ENCODE peak calls at places on chromosomes 7 and 10, in four cellular contexts. Z is fibroblast of lung; J is left lung; D is CD8-positive, alpha-beta T cell. S is an unnamed sample.
A peak's percentile ranks its signal among the peaks of the same experiment; 100 is the strongest.

GRCh38 chr7:44634187-44634838 is 27.9 kb downstream of the OGDH start:
- DNase-seq in Z (peak; percentile 26), J (no peak), D (no peak), S (no peak)

GRCh38 chr10:69953851-69954250 is 98.8 kb upstream of the MACROH2A2 start:
- DNase-seq in Z (no peak), J (no peak), D (no peak), S (no peak)

GRCh38 chr7:78746261-78746660 is 707.2 kb downstream of the MAGI2 start:
- DNase-seq in Z (no peak), J (no peak), D (no peak), S (no peak)

GRCh38 chr7:69110450-69111050 is 487.7 kb upstream of the AUTS2 start:
- DNase-seq in Z (no peak), J (no peak), D (no peak), S (no peak)

GRCh38 chr7:100827330-100828226 is at the start of gene EPHB4:
- DNase-seq in Z (peak; percentile 88), J (peak; percentile 87), D (no peak), S (peak; percentile 86)

GRCh38 chr7:17646181-17646956 is 293.9 kb downstream of the SNX13 start:
- DNase-seq in Z (peak; percentile 52), J (no peak), D (no peak), S (no peak)

GRCh38 chr7:99447943-99448342 is 9.2 kb downstream of the CPSF4 start:
- DNase-seq in Z (no peak), J (no peak), D (no peak), S (no peak)

GRCh38 chr10:68957284-68957615 is 1.3 kb downstream of the DDX21 start:
- DNase-seq in Z (no peak), J (no peak), D (no peak), S (no peak)

GRCh38 chr10:93121311-93121710 is 47.6 kb downstream of the CYP26A1 start:
- DNase-seq in Z (no peak), J (no peak), D (no peak), S (no peak)

GRCh38 chr10:101579516-101579870 is 8.6 kb downstream of the POLL start:
- DNase-seq in Z (no peak), J (no peak), D (no peak), S (no peak)

GRCh38 chr7:70739646-70740045 is 392.3 kb upstream of the GALNT17 start:
- DNase-seq in Z (no peak), J (no peak), D (no peak), S (no peak)

GRCh38 chr10:95467162-95467599 is 94.0 kb downstream of the SORBS1 start:
- DNase-seq in Z (no peak), J (no peak), D (no peak), S (no peak)

GRCh38 chr10:87819274-87819585 is 1.2 kb upstream of the ATAD1 start:
- DNase-seq in Z (no peak), J (no peak), D (no peak), S (no peak)

GRCh38 chr10:99924856-99925255 is 84.9 kb downstream of the DNMBP start:
- DNase-seq in Z (no peak), J (no peak), D (no peak), S (no peak)

GRCh38 chr7:155961241-155962190 is 149.3 kb upstream of the SHH start:
- DNase-seq in Z (peak; percentile 98), J (peak; percentile 44), D (no peak), S (peak; percentile 74)

GRCh38 chr7:34277016-34277800 is 371.9 kb downstream of the BMPER start:
- DNase-seq in Z (peak; percentile 81), J (no peak), D (no peak), S (peak; percentile 1)

GRCh38 chr7:46713868-46714596 is 793.0 kb upstream of the IGFBP3 start:
- DNase-seq in Z (no peak), J (no peak), D (no peak), S (no peak)

GRCh38 chr7:36100293-36100692 is 52.8 kb upstream of the EEPD1 start:
- DNase-seq in Z (peak; percentile 66), J (no peak), D (no peak), S (no peak)

GRCh38 chr10:101778781-101779543 is 3.0 kb upstream of the FGF8 start:
- DNase-seq in Z (peak; percentile 39), J (no peak), D (no peak), S (no peak)

GRCh38 chr7:102439963-102440795 is 6.8 kb downstream of the ORAI2 start:
- DNase-seq in Z (peak; percentile 84), J (peak; percentile 46), D (no peak), S (peak; percentile 33)

GRCh38 chr7:101824440-101824839 is 7.0 kb downstream of the CUX1 start:
- DNase-seq in Z (no peak), J (peak; percentile 7), D (no peak), S (no peak)

GRCh38 chr7:157018997-157019591 is 8.6 kb upstream of the MNX1 start:
- DNase-seq in Z (no peak), J (no peak), D (no peak), S (no peak)
- H3K4me3 ChIP-seq in Z (no peak overlapping the region), J (no peak overlapping the region), D (peak overlapping the region; percentile 26), S (no peak overlapping the region)

GRCh38 chr10:15487376-15487775 is 116.3 kb upstream of the FAM171A1 start:
- DNase-seq in Z (no peak), J (no peak), D (no peak), S (no peak)
- H3K27me3 ChIP-seq in Z (no peaks in the 10 kb centered on the region), J (no peaks in the 10 kb centered on the region), D (no peaks in the 10 kb centered on the region), S (no peaks in the 10 kb centered on the region)

DNA sequence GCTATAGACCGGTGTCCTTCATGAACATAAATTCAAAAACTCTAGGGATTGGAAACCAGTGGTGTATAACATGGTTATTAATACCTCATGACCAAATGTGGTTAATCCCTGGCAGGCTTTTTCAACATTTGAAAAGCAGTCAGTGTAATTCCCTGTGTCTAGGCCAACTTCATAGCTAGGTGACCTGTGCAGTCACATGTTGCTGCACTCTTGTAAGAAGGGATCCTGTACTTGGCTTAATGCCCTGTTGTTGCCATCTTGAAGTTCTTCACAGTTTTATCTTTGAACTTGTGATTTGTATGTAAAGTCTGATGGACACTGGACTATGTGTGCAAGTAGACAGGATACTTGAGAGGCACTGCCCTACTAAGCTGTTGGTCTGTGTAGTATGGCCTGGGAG is 39.7 kb downstream of the ZNF33A start:
- DNase-seq in Z (peak; percentile 14), J (no peak), D (no peak), S (no peak)
- H3K9me3 ChIP-seq in Z (no peaks in the 10 kb centered on the region), J (no peaks in the 10 kb centered on the region), D (peaks cover 20% of the 10 kb centered on the region), S (peaks cover 12% of the 10 kb centered on the region)

GRCh38 chr7:25951414-25952276 is 200.4 kb upstream of the NFE2L3 start:
- DNase-seq in Z (no peak), J (no peak), D (no peak), S (no peak)
- H3K4me3 ChIP-seq in Z (peak overlapping the region; percentile 28), J (peak overlapping the region; percentile 62), D (peak overlapping the region; percentile 51), S (peak overlapping the region; percentile 53)

GRCh38 chr10:71454347-71454746 is 57.6 kb downstream of the CDH23 start:
- DNase-seq in Z (no peak), J (no peak), D (no peak), S (no peak)
- H3K27me3 ChIP-seq in Z (no peaks in the 10 kb centered on the region), J (no peaks in the 10 kb centered on the region), D (no peaks in the 10 kb centered on the region), S (no peaks in the 10 kb centered on the region)

GRCh38 chr10:38072552-38072951 is 21.6 kb upstream of the ZNF37A start:
- DNase-seq in Z (no peak), J (no peak), D (no peak), S (no peak)

DNA sequence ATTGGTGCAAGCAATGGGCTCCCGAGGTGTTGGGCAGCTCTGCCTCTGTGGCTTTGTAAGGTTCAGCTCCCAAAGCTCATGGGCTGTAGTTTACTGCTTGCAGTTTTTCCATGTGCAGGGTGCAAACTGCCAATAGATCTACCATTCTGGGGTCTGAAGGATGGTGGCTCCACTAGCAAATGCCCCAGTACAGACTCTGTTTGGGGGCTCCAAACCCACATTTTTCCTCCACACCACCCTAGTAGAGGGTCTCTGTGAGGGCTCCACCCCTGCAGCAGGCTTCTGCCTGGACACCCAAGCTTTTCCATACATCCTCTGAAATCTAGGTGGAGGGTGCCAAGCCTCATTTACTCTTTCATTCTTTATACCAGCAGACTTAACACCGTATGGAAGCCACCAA is 17.4 kb upstream of the ZNF37A start:
- DNase-seq in Z (no peak), J (no peak), D (no peak), S (no peak)
- H3K9me3 ChIP-seq in Z (no peaks in the 10 kb centered on the region), J (no peaks in the 10 kb centered on the region), D (no peaks in the 10 kb centered on the region), S (no peaks in the 10 kb centered on the region)

GRCh38 chr10:15083674-15084501 is 4.7 kb downstream of the ACBD7 start:
- DNase-seq in Z (no peak), J (no peak), D (no peak), S (no peak)
- H3K4me3 ChIP-seq in Z (peak overlapping the region; percentile 53), J (peak overlapping the region; percentile 28), D (no peak overlapping the region), S (peak overlapping the region; percentile 37)

GRCh38 chr10:1736972-1737221 is 428 bp downstream of the ADARB2 start:
- DNase-seq in Z (no peak), J (no peak), D (no peak), S (no peak)
- H3K27me3 ChIP-seq in Z (no peaks in the 10 kb centered on the region), J (peaks cover 53% of the 10 kb centered on the region), D (peaks cover 6% of the 10 kb centered on the region), S (peaks cover 64% of the 10 kb centered on the region)

GRCh38 chr7:57215423-57215822 is 83.2 kb upstream of the ZNF479 start:
- DNase-seq in Z (no peak), J (no peak), D (no peak), S (no peak)
- H3K9me3 ChIP-seq in Z (no peaks in the 10 kb centered on the region), J (no peaks in the 10 kb centered on the region), D (no peaks in the 10 kb centered on the region), S (no peaks in the 10 kb centered on the region)

GRCh38 chr7:27116962-27117686 is 13.4 kb downstream of the HOXA4 start:
- DNase-seq in Z (peak; percentile 32), J (no peak), D (no peak), S (no peak)
- H3K4me3 ChIP-seq in Z (peak overlapping the region; percentile 52), J (peak overlapping the region; percentile 41), D (no peak overlapping the region), S (no peak overlapping the region)